ENCODE peak calls at places on chromosomes 13 and 19, in ten cellular contexts. N is HFF-Myc; I is stimulated activated CD4-positive, alpha-beta T cell treated with anti-CD3 and anti-CD28 coated beads, Interleukin-2, amount 100 ng/mL, for 24 hours; V is posterior cingulate gyrus; F is fibroblast of lung; D is psoas muscle; T is NCI-H1417; R is AG04450; S is smooth muscle cell of the brain vasculature; G is NCI-H1048. B is an unnamed sample.

GRCh38 chr19:39405930-39406655 is 554 bp upstream of the ZFP36 start:
- DNase-seq in N (no peak), I (peak), V (no peak), F (no peak), D (peak), T (no peak), R (no peak), S (no peak), G (no peak), B (peak)

GRCh38 chr19:5345895-5346386 is 5.3 kb upstream of the PTPRS start:
- DNase-seq in N (peak), I (no peak), V (no peak), F (peak), D (no peak), T (no peak), R (no peak), S (peak), G (no peak), B (no peak)

GRCh38 chr13:112441779-112442310 is 65.7 kb downstream of the SPACA7 start:
- DNase-seq in N (no peak), I (no peak), V (no peak), F (no peak), D (no peak), T (no peak), R (no peak), S (no peak), G (no peak), B (no peak)

GRCh38 chr13:91135949-91136348 is 211.5 kb upstream of the MIR17HG start:
- DNase-seq in N (no peak), I (no peak), V (no peak), F (no peak), D (no peak), T (no peak), R (no peak), S (no peak), G (no peak), B (no peak)

GRCh38 chr13:92187378-92187989 is 789.1 kb downstream of the GPC5 start:
- DNase-seq in N (peak), I (no peak), V (no peak), F (peak), D (no peak), T (peak), R (no peak), S (no peak), G (peak), B (no peak)

GRCh38 chr19:54959840-54960239 is 6.3 kb upstream of the NLRP2 start:
- DNase-seq in N (no peak), I (no peak), V (no peak), F (no peak), D (no peak), T (no peak), R (no peak), S (no peak), G (no peak), B (no peak)

GRCh38 chr13:51534075-51534817 is 50.0 kb upstream of the WDFY2 start:
- DNase-seq in N (no peak), I (peak), V (peak), F (no peak), D (peak), T (no peak), R (no peak), S (no peak), G (no peak), B (no peak)

GRCh38 chr13:73671011-73671410 is 463.2 kb downstream of the KLF12 start:
- DNase-seq in N (no peak), I (no peak), V (no peak), F (no peak), D (no peak), T (no peak), R (no peak), S (no peak), G (no peak), B (no peak)

GRCh38 chr13:51370116-51370515 is 30.6 kb downstream of the SERPINE3 start:
- DNase-seq in N (no peak), I (no peak), V (no peak), F (no peak), D (no peak), T (no peak), R (no peak), S (no peak), G (no peak), B (no peak)

GRCh38 chr19:38004100-38004504 is 97.1 kb downstream of the SIPA1L3 start:
- DNase-seq in N (peak), I (no peak), V (no peak), F (peak), D (no peak), T (no peak), R (no peak), S (no peak), G (no peak), B (no peak)

GRCh38 chr19:42424345-42424707 is 2.9 kb downstream of the LIPE start:
- DNase-seq in N (no peak), I (no peak), V (no peak), F (no peak), D (no peak), T (no peak), R (no peak), S (no peak), G (no peak), B (no peak)

GRCh38 chr19:45640849-45641273 is 1.7 kb upstream of the EML2 start:
- DNase-seq in N (no peak), I (peak), V (no peak), F (no peak), D (no peak), T (no peak), R (no peak), S (no peak), G (no peak), B (no peak)

GRCh38 chr19:41306394-41306793 is 3.6 kb upstream of the CCDC97 start:
- DNase-seq in N (no peak), I (no peak), V (no peak), F (no peak), D (no peak), T (no peak), R (no peak), S (no peak), G (no peak), B (no peak)

GRCh38 chr13:113837554-113838355 is 26.1 kb downstream of the GAS6 start:
- DNase-seq in N (peak), I (no peak), V (peak), F (peak), D (peak), T (no peak), R (peak), S (peak), G (no peak), B (no peak)

B was measured in naive thymus-derived CD4-positive, alpha-beta T cell.